ENCODE peak calls at places on chromosomes 6 and 20, in five cellular contexts. S is CD8-positive, alpha-beta T cell; R is upper lobe of right lung; G is astrocyte of the spinal cord; X is epithelial cell of esophagus. A is an unnamed sample.

GRCh38 chr6:146890172-146890571 is 291.4 kb downstream of the ADGB start:
- DNase-seq in S (no peak), R (no peak), G (no peak), X (no peak), A (no peak)

GRCh38 chr6:1705630-1706029 is 95.9 kb downstream of the FOXC1 start:
- DNase-seq in S (no peak), R (no peak), G (no peak), X (no peak), A (no peak)

GRCh38 chr20:36540551-36541211 is 638 bp upstream of the MYL9 start:
- DNase-seq in S (no peak), R (no peak), G (no peak), X (no peak), A (no peak)

GRCh38 chr20:49775229-49775693 is 37.4 kb upstream of the SLC9A8 start:
- DNase-seq in S (no peak), R (peak), G (peak), X (peak), A (peak)

GRCh38 chr20:53582574-53583351 is 10.9 kb downstream of the ZNF217 start:
- DNase-seq in S (no peak), R (no peak), G (peak), X (peak), A (peak)

GRCh38 chr6:169589699-169590257 is 112.1 kb downstream of the WDR27 start:
- DNase-seq in S (no peak), R (no peak), G (peak), X (peak), A (no peak)

GRCh38 chr6:18327621-18328548 is 59.3 kb upstream of the RNF144B start:
- DNase-seq in S (no peak), R (peak), G (no peak), X (peak), A (peak)

GRCh38 chr6:135305684-135306083 is 124.6 kb downstream of the MYB start:
- DNase-seq in S (no peak), R (no peak), G (no peak), X (no peak), A (no peak)

GRCh38 chr6:21538186-21538798 is 55.3 kb upstream of the SOX4 start:
- DNase-seq in S (no peak), R (no peak), G (peak), X (peak), A (peak)

GRCh38 chr20:57003012-57003411 is 263.4 kb downstream of the BMP7 start:
- DNase-seq in S (no peak), R (no peak), G (no peak), X (no peak), A (no peak)

GRCh38 chr6:11766589-11767450 is 11.8 kb downstream of the ADTRP start:
- DNase-seq in S (no peak), R (no peak), G (peak), X (peak), A (peak)

GRCh38 chr6:43009124-43009523 is 4.6 kb downstream of the MEA1 start:
- DNase-seq in S (no peak), R (no peak), G (peak), X (peak), A (peak)

GRCh38 chr6:135853227-135853626 is 1.7 kb downstream of the PDE7B start:
- DNase-seq in S (no peak), R (no peak), G (peak), X (no peak), A (peak)

GRCh38 chr6:127956260-127956888 is 55.5 kb upstream of the THEMIS start:
- DNase-seq in S (no peak), R (no peak), G (no peak), X (peak), A (no peak)

GRCh38 chr20:53768329-53768728 is 174.7 kb upstream of the ZNF217 start:
- DNase-seq in S (no peak), R (no peak), G (no peak), X (no peak), A (no peak)

GRCh38 chr6:43851204-43851855 is 81.3 kb downstream of the VEGFA start:
- DNase-seq in S (no peak), R (peak), G (peak), X (no peak), A (peak)

GRCh38 chr20:2585811-2586210 is 49.4 kb downstream of the TMC2 start:
- DNase-seq in S (no peak), R (no peak), G (peak), X (peak), A (peak)

GRCh38 chr20:15930324-15931305 is 642.6 kb downstream of the KIF16B start:
- DNase-seq in S (no peak), R (no peak), G (peak), X (peak), A (no peak)

GRCh38 chr6:150005761-150006651 is 19.3 kb downstream of the RAET1L start:
- DNase-seq in S (no peak), R (no peak), G (no peak), X (no peak), A (no peak)

GRCh38 chr20:53447271-53447670 is 146.4 kb downstream of the ZNF217 start:
- DNase-seq in S (no peak), R (no peak), G (no peak), X (no peak), A (no peak)

GRCh38 chr6:170147832-170148708 is 142.8 kb downstream of the DLL1 start:
- DNase-seq in S (peak), R (no peak), G (no peak), X (no peak), A (no peak)

GRCh38 chr6:163712569-163712966 is 298.1 kb downstream of the QKI start:
- DNase-seq in S (no peak), R (no peak), G (no peak), X (no peak), A (no peak)
- TF ChIP-seq CTCF in S (no peak), R (no peak), G (peak), X (no peak), A (no peak)

GRCh38 chr6:72031471-72031870 is 145.1 kb downstream of the RIMS1 start:
- DNase-seq in S (no peak), R (no peak), G (no peak), X (peak), A (no peak)
- H3K4me3 ChIP-seq in S (no peak), R (no peak), G (no peak), X (no peak), A (no peak)

DNA sequence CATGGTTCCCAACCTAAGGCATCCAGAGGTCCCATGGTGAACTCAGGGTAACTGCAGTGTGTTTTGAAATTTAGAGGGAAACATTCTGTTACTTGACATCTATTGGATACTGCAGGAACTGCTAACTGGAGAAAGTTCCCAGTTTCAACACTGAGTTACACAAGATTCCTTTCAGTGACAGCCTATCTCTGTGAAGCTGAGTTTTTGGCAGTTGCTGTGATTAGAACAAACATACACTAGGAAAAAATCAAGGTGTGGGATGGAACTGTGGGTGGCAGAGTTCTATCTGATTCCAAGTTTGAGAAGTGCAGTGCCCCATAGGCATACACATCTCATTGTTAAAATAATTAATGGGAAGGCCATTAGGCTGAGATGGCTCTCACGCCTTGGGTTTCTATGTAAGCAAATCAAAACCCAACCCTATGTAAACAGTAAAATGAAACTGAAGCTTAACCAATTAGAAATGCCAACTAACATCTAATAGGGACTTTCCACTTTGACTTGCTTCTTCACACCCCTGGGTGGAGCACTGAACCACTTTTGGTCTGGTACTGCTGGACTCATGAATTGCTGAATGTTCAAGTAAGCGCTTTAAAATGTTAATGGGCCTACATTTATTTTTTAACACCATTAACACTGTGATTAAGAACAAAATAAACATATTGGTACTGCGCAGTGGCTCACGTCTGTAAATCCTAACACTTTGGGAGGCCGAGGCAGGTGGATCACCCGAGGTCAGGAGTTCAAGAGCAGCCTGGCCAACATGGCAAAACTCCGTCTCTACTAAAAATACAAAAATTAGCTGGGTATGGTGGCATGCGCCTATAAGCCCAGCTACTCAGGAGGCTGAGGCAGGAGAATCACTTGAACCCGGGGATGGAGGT is 55.2 kb upstream of the TBC1D7 start:
- DNase-seq in S (no peak), R (no peak), G (no peak), X (peak), A (peak)
- TF ChIP-seq CTCF in S (no peak), R (peak), G (peak), X (peak), A (peak)

GRCh38 chr20:46893051-46893450 is 1.6 kb upstream of the EYA2 start:
- DNase-seq in S (no peak), R (no peak), G (no peak), X (no peak), A (no peak)

GRCh38 chr20:46895906-46896242 is 1.2 kb downstream of the EYA2 start:
- DNase-seq in S (no peak), R (no peak), G (no peak), X (no peak), A (no peak)

GRCh38 chr20:46894579-46894958 is at the start of gene EYA2:
- DNase-seq in S (no peak), R (no peak), G (no peak), X (peak), A (no peak)

GRCh38 chr20:46894971-46895905 is 595 bp downstream of the EYA2 start:
- DNase-seq in S (no peak), R (no peak), G (peak), X (peak), A (peak)

GRCh38 chr20:46893877-46894578 is 615 bp upstream of the EYA2 start:
- DNase-seq in S (no peak), R (no peak), G (no peak), X (peak), A (no peak)
- H3K4me3 ChIP-seq in S (no peak), R (no peak), G (no peak), X (peak), A (no peak)

GRCh38 chr6:91483415-91483814 is 896.5 kb upstream of the MAP3K7 start:
- DNase-seq in S (no peak), R (no peak), G (no peak), X (no peak), A (no peak)

GRCh38 chr6:91490672-91491071 is 903.8 kb upstream of the MAP3K7 start:
- DNase-seq in S (no peak), R (no peak), G (peak), X (no peak), A (no peak)

GRCh38 chr6:91485047-91485446 is 898.2 kb upstream of the MAP3K7 start:
- DNase-seq in S (no peak), R (no peak), G (no peak), X (no peak), A (no peak)

GRCh38 chr6:91486200-91486599 is 899.3 kb upstream of the MAP3K7 start:
- DNase-seq in S (no peak), R (no peak), G (no peak), X (no peak), A (no peak)

GRCh38 chr6:91487729-91488392 is 901.0 kb upstream of the MAP3K7 start:
- DNase-seq in S (no peak), R (no peak), G (no peak), X (no peak), A (no peak)
- TF ChIP-seq CTCF in S (no peak), R (no peak), G (no peak), X (no peak), A (no peak)

GRCh38 chr20:45342863-45343444 is 5.3 kb downstream of the SDC4 start:
- DNase-seq in S (no peak), R (no peak), G (no peak), X (no peak), A (no peak)

GRCh38 chr20:45345104-45345936 is 2.9 kb downstream of the SDC4 start:
- DNase-seq in S (no peak), R (peak), G (no peak), X (peak), A (no peak)

GRCh38 chr20:45341939-45342862 is 6.0 kb downstream of the SDC4 start:
- DNase-seq in S (no peak), R (peak), G (peak), X (no peak), A (peak)

GRCh38 chr20:45343445-45343866 is 4.8 kb downstream of the SDC4 start:
- DNase-seq in S (no peak), R (no peak), G (no peak), X (no peak), A (no peak)

GRCh38 chr20:45343867-45344721 is 4.1 kb downstream of the SDC4 start:
- DNase-seq in S (no peak), R (no peak), G (peak), X (peak), A (peak)
- H3K4me3 ChIP-seq in S (no peak), R (peak), G (peak), X (peak), A (peak)

DNA sequence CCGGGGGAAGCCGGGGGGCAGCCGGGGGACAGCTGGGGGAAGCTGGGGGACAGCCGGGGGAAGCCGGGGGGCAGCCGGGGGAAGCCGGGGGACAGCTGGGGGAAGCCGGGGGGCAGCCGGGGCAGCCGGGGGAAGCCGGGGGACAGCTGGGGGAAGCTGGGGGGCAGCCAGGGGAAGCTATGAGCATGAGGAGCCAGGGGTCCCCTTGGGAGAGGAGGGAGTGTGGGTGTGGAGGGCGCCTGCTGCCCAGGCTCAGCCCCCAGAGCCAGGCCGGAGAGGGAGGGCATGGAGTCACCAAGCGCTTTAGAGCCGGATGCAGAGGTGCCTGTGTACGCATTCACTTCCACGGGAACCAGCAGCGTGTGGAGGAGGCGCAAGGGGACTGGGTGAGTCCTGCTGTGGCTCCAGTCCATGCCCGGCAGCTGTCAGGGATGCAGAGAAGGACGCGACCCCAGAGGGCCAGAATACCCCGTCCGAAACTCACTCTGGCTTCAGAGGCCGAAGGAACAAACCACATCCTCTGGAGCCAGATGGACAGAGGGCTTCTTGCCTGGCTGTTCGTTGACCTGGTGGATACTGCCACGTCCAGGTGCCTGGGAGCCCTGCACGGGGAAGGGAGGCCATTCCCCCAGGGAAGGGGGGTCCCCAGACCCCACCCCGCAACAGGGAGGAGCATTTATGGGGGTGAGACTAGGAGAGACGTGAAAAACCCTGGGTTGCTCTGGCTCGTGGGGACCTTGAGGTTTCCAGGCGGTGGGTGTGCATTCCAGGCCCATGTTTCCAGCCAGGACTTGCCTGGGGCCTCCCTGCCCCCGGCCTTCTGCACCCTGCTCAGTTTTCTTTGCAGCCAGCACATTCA is 26.5 kb upstream of the DACT2 start:
- DNase-seq in S (no peak), R (no peak), G (no peak), X (no peak), A (no peak)
- TF ChIP-seq CTCF in S (no peak), R (no peak), G (no peak), X (no peak), A (no peak)

DNA sequence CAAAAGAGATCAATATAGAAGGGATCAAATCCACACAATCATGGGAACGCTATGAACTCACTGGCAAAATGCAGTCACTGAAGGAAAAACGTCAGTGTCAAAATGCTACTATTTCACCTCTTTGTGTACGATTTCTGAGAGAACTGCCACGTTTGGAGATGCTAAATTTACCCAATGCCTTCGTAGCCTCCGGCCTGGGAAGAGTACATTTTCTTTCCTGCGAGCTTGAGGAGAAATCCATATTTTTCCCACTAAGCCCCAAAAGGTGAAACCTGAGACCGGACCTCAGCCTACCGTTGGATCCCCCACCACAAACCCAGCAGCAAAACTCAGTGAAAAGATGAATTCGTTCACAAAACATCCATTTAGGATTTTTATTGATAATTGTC is 131.7 kb downstream of the GPX5 start:
- DNase-seq in S (no peak), R (no peak), G (no peak), X (no peak), A (no peak)
- H3K4me3 ChIP-seq in S (no peak), R (peak), G (peak), X (peak), A (peak)